ENCODE peak calls at places on chromosomes 2 and 18, in seven cellular contexts. One of them, this sample, is unnamed.

GRCh38 chr2:181077128-181077709 is 96.8 kb downstream of the UBE2E3 start:
- DNase-seq in cardiac fibroblast: peak; percentile 70
- DNase-seq in OCI-LY7: peak; percentile 72
- DNase-seq in sigmoid colon: no peak
- DNase-seq in endodermal cell: no peak
- DNase-seq in astrocyte: peak; percentile 42
- DNase-seq in left lung: no peak
- DNase-seq in this sample: peak; percentile 79

GRCh38 chr18:25517881-25518715 is 166.1 kb upstream of the ZNF521 start:
- DNase-seq in cardiac fibroblast: no peak
- DNase-seq in OCI-LY7: peak; percentile 55
- DNase-seq in sigmoid colon: no peak
- DNase-seq in endodermal cell: no peak
- DNase-seq in astrocyte: no peak
- DNase-seq in left lung: no peak
- DNase-seq in this sample: no peak

GRCh38 chr2:241310917-241311566 is 4.4 kb downstream of the HDLBP start:
- DNase-seq in cardiac fibroblast: no peak
- DNase-seq in OCI-LY7: peak; percentile 54
- DNase-seq in sigmoid colon: no peak
- DNase-seq in endodermal cell: no peak
- DNase-seq in astrocyte: no peak
- DNase-seq in left lung: no peak
- DNase-seq in this sample: no peak

GRCh38 chr2:111975053-111975552 is 76.7 kb downstream of the MERTK start:
- DNase-seq in cardiac fibroblast: peak; percentile 70
- DNase-seq in OCI-LY7: no peak
- DNase-seq in sigmoid colon: no peak
- DNase-seq in endodermal cell: no peak
- DNase-seq in astrocyte: peak; percentile 94
- DNase-seq in left lung: peak; percentile 36
- DNase-seq in this sample: peak; percentile 80

GRCh38 chr2:224927671-224928173 is 114.5 kb downstream of the DOCK10 start:
- DNase-seq in cardiac fibroblast: no peak
- DNase-seq in OCI-LY7: no peak
- DNase-seq in sigmoid colon: no peak
- DNase-seq in endodermal cell: no peak
- DNase-seq in astrocyte: peak; percentile 80
- DNase-seq in left lung: peak; percentile 57
- DNase-seq in this sample: peak; percentile 72

GRCh38 chr18:48310999-48311398 is 98.2 kb downstream of the ZBTB7C start:
- DNase-seq in cardiac fibroblast: no peak
- DNase-seq in OCI-LY7: no peak
- DNase-seq in sigmoid colon: no peak
- DNase-seq in endodermal cell: no peak
- DNase-seq in astrocyte: no peak
- DNase-seq in left lung: no peak
- DNase-seq in this sample: no peak

GRCh38 chr2:216082805-216083204 is 1.1 kb downstream of the TMEM169 start:
- DNase-seq in cardiac fibroblast: no peak
- DNase-seq in OCI-LY7: peak; percentile 26
- DNase-seq in sigmoid colon: no peak
- DNase-seq in endodermal cell: peak; percentile 64
- DNase-seq in astrocyte: peak; percentile 29
- DNase-seq in left lung: no peak
- DNase-seq in this sample: no peak

GRCh38 chr2:102114290-102114721 is 28.2 kb upstream of the IL1R1 start:
- DNase-seq in cardiac fibroblast: peak; percentile 87
- DNase-seq in OCI-LY7: no peak
- DNase-seq in sigmoid colon: no peak
- DNase-seq in endodermal cell: no peak
- DNase-seq in astrocyte: peak; percentile 100
- DNase-seq in left lung: no peak
- DNase-seq in this sample: peak; percentile 96

GRCh38 chr2:54226224-54226623 is 29.8 kb downstream of the TSPYL6 start:
- DNase-seq in cardiac fibroblast: peak; percentile 48
- DNase-seq in OCI-LY7: no peak
- DNase-seq in sigmoid colon: no peak
- DNase-seq in endodermal cell: no peak
- DNase-seq in astrocyte: no peak
- DNase-seq in left lung: no peak
- DNase-seq in this sample: peak; percentile 35

GRCh38 chr18:33212363-33212762 is 228.2 kb downstream of the CCDC178 start:
- DNase-seq in cardiac fibroblast: no peak
- DNase-seq in OCI-LY7: no peak
- DNase-seq in sigmoid colon: no peak
- DNase-seq in endodermal cell: no peak
- DNase-seq in astrocyte: no peak
- DNase-seq in left lung: no peak
- DNase-seq in this sample: no peak

GRCh38 chr2:154740360-154740759 is 41.9 kb downstream of the KCNJ3 start:
- DNase-seq in cardiac fibroblast: no peak
- DNase-seq in OCI-LY7: no peak
- DNase-seq in sigmoid colon: no peak
- DNase-seq in endodermal cell: no peak
- DNase-seq in astrocyte: no peak
- DNase-seq in left lung: no peak
- DNase-seq in this sample: no peak

GRCh38 chr2:98822301-98823164 is 91.6 kb upstream of the MGAT4A start:
- DNase-seq in cardiac fibroblast: no peak
- DNase-seq in OCI-LY7: no peak
- DNase-seq in sigmoid colon: no peak
- DNase-seq in endodermal cell: peak; percentile 87
- DNase-seq in astrocyte: no peak
- DNase-seq in left lung: peak; percentile 58
- DNase-seq in this sample: no peak

GRCh38 chr2:214019229-214019972 is 391.5 kb upstream of the VWC2L start:
- DNase-seq in cardiac fibroblast: peak; percentile 96
- DNase-seq in OCI-LY7: no peak
- DNase-seq in sigmoid colon: no peak
- DNase-seq in endodermal cell: no peak
- DNase-seq in astrocyte: peak; percentile 96
- DNase-seq in left lung: peak; percentile 44
- DNase-seq in this sample: peak; percentile 95

GRCh38 chr2:124283090-124283489 is 258.0 kb downstream of the CNTNAP5 start:
- DNase-seq in cardiac fibroblast: peak; percentile 45
- DNase-seq in OCI-LY7: no peak
- DNase-seq in sigmoid colon: no peak
- DNase-seq in endodermal cell: no peak
- DNase-seq in astrocyte: no peak
- DNase-seq in left lung: no peak
- DNase-seq in this sample: no peak

GRCh38 chr18:8367217-8367988 is 241.8 kb upstream of the RAB12 start:
- DNase-seq in cardiac fibroblast: peak; percentile 11
- DNase-seq in OCI-LY7: no peak
- DNase-seq in sigmoid colon: no peak
- DNase-seq in endodermal cell: peak; percentile 92
- DNase-seq in astrocyte: no peak
- DNase-seq in left lung: peak; percentile 39
- DNase-seq in this sample: peak; percentile 30

GRCh38 chr18:46166261-46166970 is 62.2 kb downstream of the HAUS1 start:
- DNase-seq in cardiac fibroblast: no peak
- DNase-seq in OCI-LY7: no peak
- DNase-seq in sigmoid colon: no peak
- DNase-seq in endodermal cell: peak; percentile 59
- DNase-seq in astrocyte: no peak
- DNase-seq in left lung: no peak
- DNase-seq in this sample: no peak

GRCh38 chr2:25207078-25207545 is 38.7 kb upstream of the POMC start:
- DNase-seq in cardiac fibroblast: no peak
- DNase-seq in OCI-LY7: no peak
- DNase-seq in sigmoid colon: no peak
- DNase-seq in endodermal cell: peak; percentile 78
- DNase-seq in astrocyte: no peak
- DNase-seq in left lung: no peak
- DNase-seq in this sample: no peak

GRCh38 chr2:189217546-189217945 is 38.0 kb upstream of the COL5A2 start:
- DNase-seq in cardiac fibroblast: peak; percentile 93
- DNase-seq in OCI-LY7: no peak
- DNase-seq in sigmoid colon: no peak
- DNase-seq in endodermal cell: peak; percentile 98
- DNase-seq in astrocyte: peak; percentile 84
- DNase-seq in left lung: no peak
- DNase-seq in this sample: peak; percentile 92

GRCh38 chr2:10811552-10811951 is 1.0 kb downstream of the PDIA6 start:
- DNase-seq in cardiac fibroblast: peak; percentile 23
- DNase-seq in OCI-LY7: no peak
- DNase-seq in sigmoid colon: peak; percentile 56
- DNase-seq in endodermal cell: peak; percentile 64
- DNase-seq in astrocyte: no peak
- DNase-seq in left lung: no peak
- DNase-seq in this sample: no peak

GRCh38 chr2:3703741-3704355 is 473 bp downstream of the DCDC2C start:
- DNase-seq in cardiac fibroblast: no peak
- DNase-seq in OCI-LY7: no peak
- DNase-seq in sigmoid colon: no peak
- DNase-seq in endodermal cell: no peak
- DNase-seq in astrocyte: no peak
- DNase-seq in left lung: no peak
- DNase-seq in this sample: no peak
- H3K4me3 ChIP-seq in cardiac fibroblast: no peak overlapping the region
- H3K4me3 ChIP-seq in OCI-LY7: no peak overlapping the region
- H3K4me3 ChIP-seq in sigmoid colon: no peak overlapping the region
- H3K4me3 ChIP-seq in endodermal cell: no peak overlapping the region
- H3K4me3 ChIP-seq in astrocyte: no peak overlapping the region
- H3K4me3 ChIP-seq in left lung: no peak overlapping the region
- H3K4me3 ChIP-seq in this sample: no peak overlapping the region

DNA sequence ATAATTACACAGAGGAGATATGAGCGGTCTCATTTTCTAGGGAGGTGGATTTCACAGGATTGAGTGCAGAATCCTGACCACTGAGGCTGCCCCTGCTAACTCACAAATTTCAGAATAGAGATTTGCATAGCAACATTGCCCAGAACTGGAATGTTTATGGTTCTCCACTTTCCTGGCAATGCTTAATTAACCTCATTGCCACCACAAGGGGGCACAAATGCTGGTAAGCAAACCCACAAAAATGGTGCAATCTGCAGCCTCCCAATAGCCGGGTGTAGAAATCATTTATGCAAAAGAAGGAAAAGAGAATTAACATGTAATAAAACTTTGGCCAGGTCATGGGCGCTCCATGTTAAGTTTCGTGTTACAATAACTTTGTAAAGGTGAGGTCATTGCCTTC is 112.4 kb downstream of the CYRIA start:
- DNase-seq in cardiac fibroblast: peak; percentile 56
- DNase-seq in OCI-LY7: peak; percentile 59
- DNase-seq in sigmoid colon: no peak
- DNase-seq in endodermal cell: peak; percentile 74
- DNase-seq in astrocyte: peak; percentile 2
- DNase-seq in left lung: peak; percentile 34
- DNase-seq in this sample: peak; percentile 71
- TF ChIP-seq CTCF in cardiac fibroblast: peak; percentile 60
- TF ChIP-seq CTCF in OCI-LY7: peak; percentile 87
- TF ChIP-seq CTCF in sigmoid colon: peak; percentile 25
- TF ChIP-seq CTCF in endodermal cell: peak; percentile 89
- TF ChIP-seq CTCF in astrocyte: peak; percentile 52
- TF ChIP-seq CTCF in left lung: peak; percentile 56
- TF ChIP-seq CTCF in this sample: peak; percentile 72

GRCh38 chr18:55252053-55252675 is 292.9 kb upstream of the CCDC68 start:
- DNase-seq in cardiac fibroblast: peak; percentile 28
- DNase-seq in OCI-LY7: no peak
- DNase-seq in sigmoid colon: no peak
- DNase-seq in endodermal cell: no peak
- DNase-seq in astrocyte: peak; percentile 25
- DNase-seq in left lung: no peak
- DNase-seq in this sample: peak; percentile 28
- H3K4me3 ChIP-seq in cardiac fibroblast: no peak overlapping the region
- H3K4me3 ChIP-seq in OCI-LY7: no peak overlapping the region
- H3K4me3 ChIP-seq in sigmoid colon: no peak overlapping the region
- H3K4me3 ChIP-seq in endodermal cell: no peak overlapping the region
- H3K4me3 ChIP-seq in astrocyte: no peak overlapping the region
- H3K4me3 ChIP-seq in left lung: no peak overlapping the region
- H3K4me3 ChIP-seq in this sample: peak overlapping the region; percentile 12

GRCh38 chr2:103119352-103119751 is 357.5 kb downstream of the TMEM182 start:
- DNase-seq in cardiac fibroblast: no peak
- DNase-seq in OCI-LY7: no peak
- DNase-seq in sigmoid colon: no peak
- DNase-seq in endodermal cell: no peak
- DNase-seq in astrocyte: no peak
- DNase-seq in left lung: no peak
- DNase-seq in this sample: no peak
- TF ChIP-seq CTCF in cardiac fibroblast: no peak
- TF ChIP-seq CTCF in OCI-LY7: no peak
- TF ChIP-seq CTCF in sigmoid colon: no peak
- TF ChIP-seq CTCF in endodermal cell: no peak
- TF ChIP-seq CTCF in astrocyte: no peak
- TF ChIP-seq CTCF in left lung: no peak
- TF ChIP-seq CTCF in this sample: no peak

DNA sequence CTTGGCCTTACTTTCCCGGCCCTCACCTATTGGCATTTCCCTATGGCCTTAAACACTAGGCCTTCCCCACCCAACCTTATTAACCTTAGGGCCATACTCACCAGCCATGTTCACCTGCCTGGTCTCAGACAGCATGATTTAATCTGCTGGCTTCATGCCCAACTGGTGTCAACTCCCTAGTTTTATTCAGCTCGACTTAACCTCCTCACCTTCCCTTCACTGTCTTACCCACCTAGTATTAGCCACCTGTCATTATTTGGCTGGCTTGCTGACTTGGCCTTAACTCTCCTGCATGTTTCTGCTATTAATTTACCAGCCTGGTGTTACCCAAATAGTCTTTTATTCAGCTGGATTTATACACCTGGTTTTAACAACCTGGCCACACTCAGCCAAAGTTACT is 136.0 kb upstream of the ZSWIM2 start:
- DNase-seq in cardiac fibroblast: no peak
- DNase-seq in OCI-LY7: no peak
- DNase-seq in sigmoid colon: no peak
- DNase-seq in endodermal cell: no peak
- DNase-seq in astrocyte: no peak
- DNase-seq in left lung: no peak
- DNase-seq in this sample: no peak
- H3K4me3 ChIP-seq in cardiac fibroblast: no peak overlapping the region
- H3K4me3 ChIP-seq in OCI-LY7: no peak overlapping the region
- H3K4me3 ChIP-seq in sigmoid colon: no peak overlapping the region
- H3K4me3 ChIP-seq in endodermal cell: no peak overlapping the region
- H3K4me3 ChIP-seq in astrocyte: no peak overlapping the region
- H3K4me3 ChIP-seq in left lung: no peak overlapping the region
- H3K4me3 ChIP-seq in this sample: no peak overlapping the region

GRCh38 chr2:184363213-184363612 is 235.1 kb upstream of the ZNF804A start:
- DNase-seq in cardiac fibroblast: no peak
- DNase-seq in OCI-LY7: peak; percentile 68
- DNase-seq in sigmoid colon: no peak
- DNase-seq in endodermal cell: no peak
- DNase-seq in astrocyte: no peak
- DNase-seq in left lung: no peak
- DNase-seq in this sample: no peak
- TF ChIP-seq CTCF in cardiac fibroblast: no peak
- TF ChIP-seq CTCF in OCI-LY7: peak; percentile 72
- TF ChIP-seq CTCF in sigmoid colon: no peak
- TF ChIP-seq CTCF in endodermal cell: no peak
- TF ChIP-seq CTCF in astrocyte: no peak
- TF ChIP-seq CTCF in left lung: no peak
- TF ChIP-seq CTCF in this sample: no peak

GRCh38 chr2:120323214-120323613 is 22.7 kb upstream of the INHBB start:
- DNase-seq in cardiac fibroblast: peak; percentile 77
- DNase-seq in OCI-LY7: no peak
- DNase-seq in sigmoid colon: peak; percentile 78
- DNase-seq in endodermal cell: no peak
- DNase-seq in astrocyte: no peak
- DNase-seq in left lung: no peak
- DNase-seq in this sample: no peak
- H3K4me3 ChIP-seq in cardiac fibroblast: no peak overlapping the region
- H3K4me3 ChIP-seq in OCI-LY7: no peak overlapping the region
- H3K4me3 ChIP-seq in sigmoid colon: no peak overlapping the region
- H3K4me3 ChIP-seq in endodermal cell: no peak overlapping the region
- H3K4me3 ChIP-seq in astrocyte: no peak overlapping the region
- H3K4me3 ChIP-seq in left lung: no peak overlapping the region
- H3K4me3 ChIP-seq in this sample: no peak overlapping the region

GRCh38 chr2:100919316-100919715 is 82.8 kb upstream of the RPL31 start:
- DNase-seq in cardiac fibroblast: no peak
- DNase-seq in OCI-LY7: peak; percentile 30
- DNase-seq in sigmoid colon: no peak
- DNase-seq in endodermal cell: peak; percentile 80
- DNase-seq in astrocyte: no peak
- DNase-seq in left lung: no peak
- DNase-seq in this sample: no peak
- TF ChIP-seq CTCF in cardiac fibroblast: peak; percentile 49
- TF ChIP-seq CTCF in OCI-LY7: peak; percentile 75
- TF ChIP-seq CTCF in sigmoid colon: no peak
- TF ChIP-seq CTCF in endodermal cell: peak; percentile 88
- TF ChIP-seq CTCF in astrocyte: peak; percentile 38
- TF ChIP-seq CTCF in left lung: no peak
- TF ChIP-seq CTCF in this sample: peak; percentile 65